ENCODE peak calls at places on chromosomes 3 and 15, in six cellular contexts. C is GM13976, T is coronary artery, L is GM13977, N is A549, P is bronchial epithelial cell. K is an unnamed sample.

GRCh38 chr3:195005251-195005620 is 265.7 kb downstream of the XXYLT1 start:
- DNase-seq in C (no peak), N (no peak), T (peak), P (no peak), L (no peak), K (no peak)

GRCh38 chr15:91632981-91633380 is 220.5 kb upstream of the SLCO3A1 start:
- DNase-seq in N (no peak), T (no peak), L (no peak), C (no peak), P (no peak), K (no peak)

GRCh38 chr15:83651541-83651940 is 2.4 kb upstream of the ADAMTSL3 start:
- DNase-seq in C (no peak), P (no peak), T (no peak), N (no peak), L (no peak), K (no peak)

GRCh38 chr3:48552111-48552911 is 4.3 kb downstream of the PFKFB4 start:
- DNase-seq in T (no peak), N (no peak), P (no peak), L (no peak), C (no peak), K (no peak)

GRCh38 chr3:182583545-182583944 is 209.8 kb upstream of the ATP11B start:
- DNase-seq in N (no peak), C (no peak), L (no peak), P (peak), T (no peak), K (no peak)

GRCh38 chr3:122773856-122774535 is 19.6 kb downstream of the HSPBAP1 start:
- DNase-seq in L (peak), T (no peak), P (no peak), N (no peak), C (peak), K (no peak)

GRCh38 chr3:187737401-187738088 is 7.7 kb downstream of the BCL6 start:
- DNase-seq in L (no peak), N (peak), C (peak), T (peak), P (peak), K (no peak)

GRCh38 chr3:195715583-195716266 is 5.1 kb upstream of the MUC20 start:
- DNase-seq in N (peak), C (no peak), T (no peak), P (peak), L (no peak), K (no peak)

GRCh38 chr15:71079208-71080044 is 35.8 kb upstream of the THSD4 start:
- DNase-seq in L (no peak), T (peak), N (peak), P (peak), C (no peak), K (no peak)

GRCh38 chr3:2495746-2496145 is 397.1 kb downstream of the CNTN4 start:
- DNase-seq in N (no peak), L (no peak), P (no peak), T (no peak), C (no peak), K (no peak)

GRCh38 chr3:159786489-159787181 is 202.0 kb upstream of the IL12A start:
- DNase-seq in N (peak), C (no peak), L (no peak), T (no peak), P (peak), K (no peak)

GRCh38 chr15:71657141-71657540 is 153.2 kb upstream of the NR2E3 start:
- DNase-seq in P (peak), N (no peak), T (no peak), L (no peak), C (no peak), K (no peak)

GRCh38 chr15:62141643-62142588 is 23.2 kb downstream of the C2CD4B start:
- DNase-seq in L (no peak), C (no peak), T (no peak), P (peak), N (no peak), K (no peak)

GRCh38 chr3:159669024-159669476 is 319.6 kb upstream of the IL12A start:
- DNase-seq in L (no peak), N (peak), T (no peak), P (peak), C (no peak), K (no peak)

GRCh38 chr3:132038198-132038825 is 3.5 kb upstream of the CPNE4 start:
- DNase-seq in C (peak), L (peak), T (no peak), P (peak), N (peak), K (no peak)

GRCh38 chr3:177830411-177830849 is 633.1 kb upstream of the TBL1XR1 start:
- DNase-seq in P (peak), C (no peak), N (no peak), L (no peak), T (no peak), K (no peak)

GRCh38 chr3:128367726-128368125 is 99.0 kb downstream of the DNAJB8 start:
- DNase-seq in N (no peak), C (no peak), T (no peak), P (no peak), L (no peak), K (no peak)

GRCh38 chr3:45979378-45979777 is 16.2 kb downstream of the FYCO1 start:
- DNase-seq in T (no peak), N (no peak), P (no peak), C (no peak), L (no peak), K (no peak)

GRCh38 chr15:51260262-51260661 is 78.1 kb downstream of the CYP19A1 start:
- DNase-seq in L (no peak), T (no peak), P (no peak), C (no peak), N (no peak), K (no peak)

GRCh38 chr3:181313379-181313778 is 323.8 kb upstream of the DNAJC19 start:
- DNase-seq in N (no peak), L (no peak), P (no peak), T (no peak), C (no peak), K (peak)

GRCh38 chr3:15979490-15979889 is 181.7 kb upstream of the ANKRD28 start:
- DNase-seq in C (no peak), P (peak), T (no peak), L (no peak), N (no peak), K (no peak)

GRCh38 chr15:69673236-69673881 is 220.7 kb downstream of the RPLP1 start:
- DNase-seq in C (no peak), L (no peak), N (no peak), T (no peak), P (no peak), K (no peak)

GRCh38 chr3:43043071-43043766 is 62.7 kb downstream of the POMGNT2 start:
- DNase-seq in L (no peak), P (peak), T (peak), C (no peak), N (no peak), K (no peak)

GRCh38 chr3:71859128-71859519 is 74.2 kb upstream of the PROK2 start:
- DNase-seq in L (peak), N (peak), C (peak), P (peak), T (no peak), K (no peak)

GRCh38 chr3:179148446-179149238 is 485 bp downstream of the PIK3CA start:
- DNase-seq in C (peak), T (peak), L (peak), P (peak), N (peak), K (no peak)

GRCh38 chr15:77187751-77188464 is 117.0 kb upstream of the TSPAN3 start:
- DNase-seq in L (peak), C (peak), T (no peak), P (peak), N (no peak), K (no peak)

GRCh38 chr15:70212288-70212962 is 114.7 kb upstream of the TLE3 start:
- DNase-seq in L (no peak), T (no peak), C (no peak), N (no peak), P (peak), K (no peak)

GRCh38 chr15:91469627-91470567 is 369.8 kb downstream of the SV2B start:
- DNase-seq in C (no peak), T (no peak), L (no peak), P (no peak), N (no peak), K (no peak)

GRCh38 chr15:85411992-85412538 is 31.7 kb downstream of the AKAP13 start:
- DNase-seq in L (no peak), P (peak), T (no peak), N (no peak), C (no peak), K (no peak)

GRCh38 chr3:48644898-48645760 is 9.9 kb upstream of the SLC26A6 start:
- DNase-seq in C (no peak), P (no peak), N (no peak), L (no peak), T (no peak), K (no peak)

GRCh38 chr15:72368315-72368714 is 7.5 kb downstream of the HEXA start:
- DNase-seq in N (no peak), L (no peak), T (no peak), C (no peak), P (no peak), K (no peak)

GRCh38 chr3:127606086-127606805 is 8.0 kb downstream of the MCM2 start:
- DNase-seq in C (no peak), N (no peak), L (no peak), T (no peak), P (no peak), K (no peak)

GRCh38 chr15:77538011-77538410 is 94.7 kb downstream of the LINGO1 start:
- DNase-seq in N (no peak), L (peak), C (peak), P (no peak), T (no peak), K (no peak)

GRCh38 chr15:88574062-88574461 is 27.6 kb upstream of the DET1 start:
- DNase-seq in P (no peak), T (no peak), N (no peak), C (no peak), L (no peak), K (no peak)

GRCh38 chr15:37291920-37292319 is 191.6 kb upstream of the MEIS2 start:
- DNase-seq in C (no peak), L (no peak), P (peak), T (no peak), N (no peak), K (no peak)

DNA sequence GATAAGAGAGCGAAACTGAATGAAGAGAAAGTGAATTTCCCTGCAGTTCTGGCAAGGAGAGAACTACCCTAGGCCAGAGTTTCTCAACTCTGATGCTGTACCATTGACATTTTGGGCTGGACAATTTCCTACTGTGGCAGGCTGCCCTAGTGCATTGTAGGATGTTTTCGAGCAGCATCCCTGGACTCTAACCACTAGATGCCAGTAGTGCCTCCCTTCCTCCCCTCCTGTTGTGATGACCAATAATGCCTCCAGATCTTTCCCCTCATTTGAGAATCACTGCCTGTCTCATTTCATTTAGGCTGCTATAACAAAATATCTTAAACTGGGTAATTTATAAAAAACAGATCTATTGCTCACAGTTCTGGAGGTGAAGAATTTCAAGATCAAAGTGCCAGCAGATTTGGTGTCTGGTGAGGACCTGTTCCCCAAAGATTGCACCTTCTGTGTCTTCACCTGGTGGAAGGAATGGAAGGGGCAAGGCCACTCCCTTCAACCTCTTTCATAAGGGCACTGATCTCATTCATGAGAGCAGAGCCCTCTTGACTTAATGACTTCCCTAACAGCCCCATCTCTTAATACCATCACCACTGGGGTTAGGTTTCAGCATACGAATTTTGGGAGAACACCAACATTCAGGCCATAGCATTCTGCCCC is 188.9 kb upstream of the MEIS2 start:
- DNase-seq in N (peak), L (no peak), P (peak), T (no peak), C (no peak), K (no peak)
- TF ChIP-seq CTCF in N (no peak), L (no peak), P (peak), T (no peak), C (no peak), K (peak)

GRCh38 chr3:85342915-85343314 is 384.1 kb downstream of the CADM2 start:
- DNase-seq in N (peak), L (peak), P (peak), C (peak), T (no peak), K (no peak)
- TF ChIP-seq CTCF in N (peak), L (peak), P (peak), C (no peak), T (no peak), K (peak)

GRCh38 chr3:10883478-10884234 is 67.6 kb downstream of the SLC6A11 start:
- DNase-seq in N (peak), L (peak), T (no peak), P (peak), C (peak), K (no peak)
- TF ChIP-seq CTCF in N (peak), L (peak), T (no peak), P (peak), C (peak), K (peak)

DNA sequence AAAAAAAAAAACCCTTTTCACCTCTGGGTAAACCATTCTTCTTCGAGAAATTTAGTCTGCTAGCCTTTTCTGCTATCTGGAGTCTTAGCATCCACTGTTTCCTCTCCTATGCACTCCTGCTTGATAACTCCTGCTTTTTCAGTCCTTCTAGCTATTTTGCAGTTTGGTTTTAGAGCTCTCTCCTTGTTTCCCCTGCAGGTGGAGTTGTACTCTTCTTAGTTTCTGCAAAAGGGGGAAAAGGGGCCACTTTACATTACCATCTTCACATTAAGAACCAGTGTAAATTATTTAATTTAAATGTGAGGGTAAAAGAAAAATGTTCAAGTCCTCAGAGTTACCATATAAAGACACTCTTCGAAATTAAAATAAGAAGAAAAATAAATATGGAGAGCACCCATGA is 23.6 kb upstream of the MYLK start:
- DNase-seq in P (no peak), T (no peak), N (no peak), C (no peak), L (no peak), K (no peak)
- TF ChIP-seq CTCF in P (no peak), T (no peak), N (no peak), C (no peak), L (no peak), K (peak)

DNA sequence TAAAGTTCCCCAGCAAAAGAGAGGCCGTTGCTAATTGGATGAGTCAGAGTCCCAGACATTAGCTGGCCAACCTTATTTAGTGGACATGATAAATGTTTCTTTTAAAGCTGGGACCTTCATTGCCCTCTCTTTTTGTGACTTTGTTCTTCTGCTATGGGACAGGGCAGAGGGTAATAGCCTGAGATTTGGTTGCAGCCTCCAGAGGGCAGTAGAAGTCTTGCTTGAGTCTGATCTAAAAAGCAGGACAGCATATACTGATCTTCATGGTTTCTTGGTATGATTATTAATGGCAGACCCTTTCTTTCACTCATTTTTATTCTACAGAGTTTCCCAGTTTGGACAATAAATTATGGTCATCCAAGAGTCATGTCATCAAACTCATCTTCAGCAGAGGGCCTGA is 25.1 kb upstream of the ZKSCAN7 start:
- DNase-seq in P (no peak), L (no peak), N (no peak), T (no peak), C (peak), K (no peak)
- TF ChIP-seq CTCF in P (no peak), L (peak), N (no peak), T (no peak), C (peak), K (peak)

GRCh38 chr3:190811775-190812480 is 50.6 kb downstream of the GMNC start:
- DNase-seq in T (no peak), C (peak), L (peak), N (peak), P (peak), K (peak)
- TF ChIP-seq CTCF in T (no peak), C (peak), L (peak), N (peak), P (peak), K (peak)

GRCh38 chr3:38347421-38348200 is 1.0 kb downstream of the XYLB start:
- DNase-seq in N (no peak), C (no peak), P (no peak), T (no peak), L (no peak), K (no peak)
- TF ChIP-seq CTCF in N (no peak), C (no peak), P (no peak), T (no peak), L (no peak), K (no peak)

DNA sequence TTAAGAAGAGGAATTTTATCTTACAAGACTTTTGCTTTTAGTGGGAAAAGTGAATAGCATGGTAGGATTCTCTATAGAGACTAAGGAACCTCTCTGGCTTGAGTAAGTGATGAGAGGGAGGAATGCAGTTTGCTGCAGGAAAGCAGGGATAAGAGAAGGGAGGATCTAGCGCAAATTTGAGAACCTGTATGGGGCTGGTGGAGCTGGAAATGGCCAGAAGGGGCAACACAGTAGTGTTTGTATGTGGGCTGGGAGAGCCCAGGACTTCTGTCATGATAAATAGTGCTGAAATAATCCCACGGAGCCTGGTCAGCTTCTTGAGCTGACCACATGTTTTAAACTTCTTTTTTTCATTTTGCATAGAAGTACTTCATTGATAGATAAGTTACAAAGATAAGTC is 11.1 kb upstream of the SHC4 start:
- DNase-seq in T (no peak), L (no peak), N (peak), P (no peak), C (no peak), K (no peak)
- TF ChIP-seq CTCF in T (no peak), L (no peak), N (no peak), P (no peak), C (no peak), K (no peak)

DNA sequence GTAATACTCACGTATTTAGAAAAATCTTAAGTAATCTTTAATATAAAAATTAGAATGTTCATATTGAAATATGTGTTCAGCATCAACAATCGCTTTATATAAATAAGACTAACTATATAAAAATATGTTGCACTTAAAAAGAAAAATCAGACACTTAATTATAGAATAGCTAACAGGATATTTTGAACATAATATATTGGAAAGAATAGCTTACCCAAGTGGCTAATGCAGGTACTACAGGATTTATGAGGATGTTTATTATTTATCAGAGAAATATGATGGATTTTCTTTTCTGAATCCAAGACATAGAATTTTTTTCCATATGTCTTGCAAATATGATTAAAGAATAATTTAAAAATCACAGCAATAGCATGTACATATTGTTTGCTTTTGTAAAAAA is 567.9 kb upstream of the GBE1 start:
- DNase-seq in L (no peak), N (no peak), T (no peak), C (no peak), P (peak), K (no peak)
- TF ChIP-seq CTCF in L (peak), N (no peak), T (no peak), C (no peak), P (peak), K (peak)

GRCh38 chr3:66898155-66898554 is 100.0 kb upstream of the KBTBD8 start:
- DNase-seq in C (no peak), L (no peak), P (no peak), T (no peak), N (no peak), K (no peak)
- TF ChIP-seq CTCF in C (no peak), L (no peak), P (no peak), T (no peak), N (no peak), K (no peak)

K was measured in D721Med.